ENCODE peak calls at places on chromosomes 12 and 14, in six cellular contexts. A is foreskin fibroblast; T is AG09319; W is endothelial cell; M is CD4-positive, alpha-beta T cell; P is uterus. F is an unnamed sample.

GRCh38 chr12:132516064-132517012 is 26.4 kb downstream of the FBRSL1 start:
- DNase-seq in A (no peak), T (no peak), W (no peak), M (no peak), P (no peak), F (no peak)

GRCh38 chr12:132736913-132737312 is 24.7 kb downstream of the ANKLE2 start:
- DNase-seq in A (no peak), T (no peak), W (no peak), M (no peak), P (no peak), F (no peak)

GRCh38 chr14:20690848-20691640 is 2.5 kb downstream of the ANG start:
- DNase-seq in A (peak; percentile 81), T (no peak), W (peak; percentile 62), M (no peak), P (peak; percentile 27), F (peak; percentile 46)

GRCh38 chr12:106246891-106247730 is 709 bp downstream of the CKAP4 start:
- DNase-seq in A (peak; percentile 86), T (no peak), W (peak; percentile 64), M (peak; percentile 53), P (peak; percentile 62), F (no peak)

GRCh38 chr12:125346361-125346760 is 281.1 kb downstream of the AACS start:
- DNase-seq in A (no peak), T (no peak), W (no peak), M (no peak), P (no peak), F (no peak)

GRCh38 chr12:104604070-104604994 is 147.6 kb downstream of the CHST11 start:
- DNase-seq in A (peak; percentile 97), T (peak; percentile 82), W (peak; percentile 52), M (no peak), P (peak; percentile 81), F (peak; percentile 83)

GRCh38 chr12:131850856-131851559 is 22.8 kb downstream of the MMP17 start:
- DNase-seq in A (peak; percentile 64), T (no peak), W (no peak), M (no peak), P (no peak), F (no peak)

GRCh38 chr14:57479197-57479596 is 14.5 kb downstream of the CCDC198 start:
- DNase-seq in A (no peak), T (no peak), W (no peak), M (no peak), P (no peak), F (peak; percentile 55)

GRCh38 chr12:114952573-114953196 is 268.7 kb upstream of the TBX3 start:
- DNase-seq in A (peak; percentile 50), T (no peak), W (no peak), M (no peak), P (peak; percentile 15), F (no peak)

GRCh38 chr12:25323774-25324086 is 73.0 kb upstream of the KRAS start:
- DNase-seq in A (no peak), T (no peak), W (no peak), M (no peak), P (no peak), F (no peak)

DNA sequence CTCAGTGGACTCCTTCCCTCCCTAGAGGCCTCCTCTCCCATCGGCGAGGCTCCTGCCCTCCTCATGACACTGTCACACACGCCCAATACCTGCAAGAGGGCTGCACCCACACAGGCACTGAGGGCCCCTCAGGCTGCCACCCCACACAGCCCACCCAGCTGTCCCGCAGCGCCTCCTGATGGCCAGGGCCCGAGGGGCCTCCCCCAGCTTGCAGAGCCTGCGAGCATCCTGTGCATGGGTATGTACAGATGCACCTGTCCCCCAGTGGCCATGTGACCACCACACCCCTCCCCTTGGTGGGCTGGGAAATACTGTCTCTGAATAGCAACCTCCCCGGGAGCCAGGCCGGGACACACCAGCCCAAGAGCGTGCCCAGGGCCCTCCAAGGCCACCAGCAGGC is 19.0 kb upstream of the NUDT14 start:
- DNase-seq in A (no peak), T (no peak), W (no peak), M (no peak), P (no peak), F (no peak)
- TF ChIP-seq CTCF in A (no peak), T (no peak), W (no peak), M (no peak), P (no peak), F (peak; percentile 18)

DNA sequence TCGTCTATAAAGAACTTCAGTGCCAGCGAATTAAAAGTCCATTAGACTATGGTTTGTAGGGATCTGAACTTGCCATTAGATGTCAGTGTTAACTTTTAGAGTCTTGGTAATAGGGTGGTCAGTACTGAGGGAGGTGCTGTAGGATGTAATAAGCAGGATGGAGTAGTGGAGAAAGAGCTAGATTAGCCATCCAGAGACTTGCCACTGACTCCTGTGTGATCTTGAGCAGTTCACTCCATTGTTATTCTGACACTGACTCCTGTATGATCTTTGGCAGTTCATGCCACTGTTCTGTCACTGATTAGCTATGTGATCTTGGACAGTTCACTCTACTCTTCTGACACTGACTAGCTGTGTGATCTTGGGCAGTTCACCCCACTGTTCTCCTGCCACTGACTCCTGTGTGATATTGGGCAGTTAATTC is 133.6 kb downstream of the TTLL5 start:
- DNase-seq in A (peak; percentile 69), T (peak; percentile 48), W (no peak), M (no peak), P (no peak), F (peak; percentile 64)
- TF ChIP-seq CTCF in A (peak; percentile 55), T (peak; percentile 58), W (no peak), M (no peak), P (peak; percentile 63), F (peak; percentile 61)

GRCh38 chr12:72133497-72134055 is 138.6 kb upstream of the TRHDE start:
- DNase-seq in A (peak; percentile 9), T (no peak), W (no peak), M (no peak), P (no peak), F (no peak)
- TF ChIP-seq CTCF in A (peak; percentile 22), T (peak; percentile 18), W (no peak), M (no peak), P (no peak), F (peak; percentile 27)

GRCh38 chr14:74326369-74327152 is 21.7 kb upstream of the VRTN start:
- DNase-seq in A (no peak), T (no peak), W (peak; percentile 8), M (no peak), P (no peak), F (no peak)

GRCh38 chr14:74325446-74325845 is 22.7 kb upstream of the ABCD4 start:
- DNase-seq in A (no peak), T (no peak), W (no peak), M (no peak), P (no peak), F (no peak)

DNA sequence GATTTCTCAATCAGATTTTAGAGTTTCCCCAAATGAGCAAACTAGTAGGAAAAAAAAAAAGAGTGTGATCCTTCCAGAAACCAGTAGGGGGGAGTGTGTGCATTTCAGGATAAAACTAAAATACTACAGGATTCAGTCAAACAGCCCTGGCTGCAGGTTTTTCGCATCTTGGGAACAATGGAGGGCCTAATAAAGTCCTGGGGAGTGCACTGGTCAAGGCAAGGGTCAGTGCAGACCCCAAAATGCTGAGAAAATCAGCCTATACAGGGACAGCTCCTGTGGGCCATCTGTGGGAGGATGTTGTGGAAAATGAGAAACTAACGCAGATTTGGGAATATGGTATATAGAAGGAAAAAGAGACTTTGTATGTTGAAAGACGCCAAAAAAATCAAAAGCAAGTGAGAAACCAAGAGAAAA is 22.2 kb upstream of the ABCD4 start:
- DNase-seq in A (peak; percentile 65), T (no peak), W (no peak), M (no peak), P (no peak), F (no peak)
- TF ChIP-seq CTCF in A (peak; percentile 64), T (peak; percentile 76), W (peak; percentile 93), M (peak; percentile 61), P (no peak), F (peak; percentile 71)

GRCh38 chr12:61996717-61997116 is 263.5 kb upstream of the USP15 start:
- DNase-seq in A (no peak), T (no peak), W (no peak), M (no peak), P (no peak), F (no peak)

GRCh38 chr12:61991663-61992062 is 268.5 kb upstream of the USP15 start:
- DNase-seq in A (no peak), T (no peak), W (no peak), M (no peak), P (no peak), F (no peak)

DNA sequence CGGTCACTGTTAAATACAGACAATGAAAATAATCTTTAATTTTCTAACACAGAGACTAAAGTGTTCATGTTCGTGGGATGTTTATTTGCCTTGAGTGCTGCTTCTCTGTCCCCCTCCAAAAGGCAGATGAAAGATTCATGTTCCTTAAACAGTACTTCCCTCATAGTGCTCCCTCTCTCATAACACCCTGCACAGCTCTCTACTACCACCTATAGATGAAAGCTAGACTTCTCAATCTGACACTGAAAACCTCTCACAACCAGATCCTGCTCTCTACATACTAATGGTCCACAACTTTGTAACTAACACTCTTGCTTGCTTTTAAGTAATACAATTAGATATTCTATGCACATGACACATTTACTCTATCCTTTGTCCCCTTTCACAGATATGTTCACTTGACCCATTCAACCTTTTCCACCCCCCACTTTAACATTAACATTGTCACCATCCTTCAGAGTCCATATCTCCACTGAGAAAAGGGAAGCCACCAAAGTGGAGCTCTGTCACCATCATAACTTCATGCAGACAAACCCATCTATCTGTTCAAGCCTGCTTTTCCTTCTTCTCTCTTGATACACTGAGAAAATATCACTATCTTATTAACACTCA is 266.4 kb upstream of the USP15 start:
- DNase-seq in A (peak; percentile 27), T (no peak), W (peak; percentile 15), M (no peak), P (no peak), F (no peak)
- TF ChIP-seq CTCF in A (peak; percentile 76), T (peak; percentile 41), W (peak; percentile 28), M (peak; percentile 40), P (no peak), F (peak; percentile 87)

DNA sequence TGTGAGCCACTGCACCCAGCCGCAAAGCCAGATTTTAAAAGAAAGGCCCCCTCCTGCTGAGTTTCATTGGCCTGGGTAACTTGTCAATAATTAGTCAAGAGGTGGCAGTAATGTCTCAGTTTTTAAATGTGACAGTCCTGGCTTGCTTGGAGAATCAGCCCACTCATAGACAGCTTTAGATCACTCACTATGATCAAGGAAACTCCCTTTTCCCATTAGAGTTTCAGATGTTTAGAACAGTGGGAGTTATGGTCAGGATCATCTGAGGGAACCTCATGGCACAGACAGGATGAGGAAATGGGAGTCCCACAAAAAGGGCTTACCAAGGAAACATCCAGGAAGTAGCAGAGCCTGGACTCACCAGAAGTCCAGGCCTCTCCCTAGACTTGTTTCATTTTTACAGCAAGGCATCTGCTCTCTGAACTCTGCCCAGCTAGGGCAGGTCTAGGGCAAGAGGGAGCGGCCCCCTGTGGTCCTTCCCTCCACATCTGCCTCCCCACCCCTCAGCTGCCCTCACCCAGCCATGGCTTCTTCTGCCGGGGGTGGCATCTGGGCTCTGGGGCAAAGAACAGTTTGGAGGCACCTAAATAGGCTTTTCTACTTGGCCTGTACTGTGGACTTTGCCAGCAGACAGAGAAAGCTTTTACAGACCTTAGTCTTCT is 11.2 kb downstream of the BCL2L14 start:
- DNase-seq in A (peak; percentile 54), T (no peak), W (peak; percentile 12), M (no peak), P (no peak), F (peak; percentile 10)
- TF ChIP-seq CTCF in A (no peak), T (peak; percentile 30), W (no peak), M (no peak), P (peak; percentile 46), F (peak; percentile 49)

GRCh38 chr12:64608901-64609542 is 1.3 kb upstream of the RASSF3 start:
- DNase-seq in A (peak; percentile 59), T (no peak), W (peak; percentile 11), M (peak; percentile 44), P (no peak), F (no peak)
- TF ChIP-seq CTCF in A (peak; percentile 8), T (peak; percentile 5), W (no peak), M (no peak), P (no peak), F (peak; percentile 25)

GRCh38 chr12:128823916-128824839 is at the start of gene SLC15A4:
- DNase-seq in A (peak; percentile 97), T (peak; percentile 63), W (peak; percentile 78), M (peak; percentile 76), P (peak; percentile 94), F (peak; percentile 35)
- TF ChIP-seq CTCF in A (peak; percentile 37), T (no peak), W (no peak), M (no peak), P (no peak), F (peak; percentile 41)